ENCODE peak calls at places on chromosome 2, in four cellular contexts. One of them, this sample, is unnamed.

GRCh38 chr2:205543937-205544702 is 138.2 kb upstream of the NRP2 start:
- DNase-seq in GM23338: no peak
- DNase-seq in A549: no peak
- DNase-seq in GM12878: no peak
- DNase-seq in this sample: no peak

GRCh38 chr2:110931648-110932047 is 189.1 kb upstream of the BCL2L11 start:
- DNase-seq in GM23338: no peak
- DNase-seq in A549: no peak
- DNase-seq in GM12878: no peak
- DNase-seq in this sample: no peak

GRCh38 chr2:16506366-16506765 is 159.3 kb downstream of the CYRIA start:
- DNase-seq in GM23338: no peak
- DNase-seq in A549: no peak
- DNase-seq in GM12878: no peak
- DNase-seq in this sample: no peak

GRCh38 chr2:236968101-236968886 is 117.4 kb upstream of the COPS8 start:
- DNase-seq in GM23338: no peak
- DNase-seq in A549: no peak
- DNase-seq in GM12878: peak; percentile 9
- DNase-seq in this sample: no peak

GRCh38 chr2:74440378-74441110 is 1.2 kb downstream of the RTKN start:
- DNase-seq in GM23338: peak; percentile 95
- DNase-seq in A549: peak; percentile 85
- DNase-seq in GM12878: no peak
- DNase-seq in this sample: peak; percentile 99

GRCh38 chr2:209771474-209772292 is at the start of gene UNC80:
- DNase-seq in GM23338: peak; percentile 88
- DNase-seq in A549: peak; percentile 19
- DNase-seq in GM12878: no peak
- DNase-seq in this sample: peak; percentile 40

GRCh38 chr2:51413726-51414125 is 381.8 kb upstream of the NRXN1 start:
- DNase-seq in GM23338: no peak
- DNase-seq in A549: no peak
- DNase-seq in GM12878: no peak
- DNase-seq in this sample: no peak

GRCh38 chr2:98936917-98937351 is 909 bp upstream of the CRACDL start:
- DNase-seq in GM23338: peak; percentile 65
- DNase-seq in A549: no peak
- DNase-seq in GM12878: no peak
- DNase-seq in this sample: no peak

GRCh38 chr2:168584934-168585333 is 128.9 kb downstream of the CERS6 start:
- DNase-seq in GM23338: no peak
- DNase-seq in A549: no peak
- DNase-seq in GM12878: no peak
- DNase-seq in this sample: no peak

GRCh38 chr2:20661028-20661980 is 5.6 kb upstream of the GDF7 start:
- DNase-seq in GM23338: peak; percentile 88
- DNase-seq in A549: peak; percentile 86
- DNase-seq in GM12878: peak; percentile 46
- DNase-seq in this sample: peak; percentile 74

GRCh38 chr2:120879401-120880295 is 144.0 kb downstream of the GLI2 start:
- DNase-seq in GM23338: peak; percentile 56
- DNase-seq in A549: no peak
- DNase-seq in GM12878: no peak
- DNase-seq in this sample: no peak

GRCh38 chr2:128638741-128639477 is 320.2 kb upstream of the HS6ST1 start:
- DNase-seq in GM23338: peak; percentile 98
- DNase-seq in A549: no peak
- DNase-seq in GM12878: no peak
- DNase-seq in this sample: no peak

GRCh38 chr2:110980613-110981062 is 140.1 kb upstream of the BCL2L11 start:
- DNase-seq in GM23338: peak; percentile 17
- DNase-seq in A549: no peak
- DNase-seq in GM12878: no peak
- DNase-seq in this sample: no peak

GRCh38 chr2:162480067-162480466 is 136.1 kb downstream of the GCA start:
- DNase-seq in GM23338: no peak
- DNase-seq in A549: no peak
- DNase-seq in GM12878: no peak
- DNase-seq in this sample: no peak

GRCh38 chr2:12300019-12300602 is 416.6 kb upstream of the TRIB2 start:
- DNase-seq in GM23338: no peak
- DNase-seq in A549: no peak
- DNase-seq in GM12878: no peak
- DNase-seq in this sample: no peak

GRCh38 chr2:238774980-238775509 is 72.8 kb upstream of the TWIST2 start:
- DNase-seq in GM23338: no peak
- DNase-seq in A549: no peak
- DNase-seq in GM12878: no peak
- DNase-seq in this sample: no peak

GRCh38 chr2:143792602-143793001 is 663.4 kb downstream of the ARHGAP15 start:
- DNase-seq in GM23338: no peak
- DNase-seq in A549: no peak
- DNase-seq in GM12878: no peak
- DNase-seq in this sample: no peak

GRCh38 chr2:29723255-29724001 is 198.0 kb downstream of the ALK start:
- DNase-seq in GM23338: no peak
- DNase-seq in A549: peak; percentile 19
- DNase-seq in GM12878: peak; percentile 37
- DNase-seq in this sample: no peak

GRCh38 chr2:1781291-1782080 is 37.2 kb upstream of the PXDN start:
- DNase-seq in GM23338: no peak
- DNase-seq in A549: no peak
- DNase-seq in GM12878: no peak
- DNase-seq in this sample: no peak

GRCh38 chr2:188884552-188884951 is 89.6 kb upstream of the COL3A1 start:
- DNase-seq in GM23338: no peak
- DNase-seq in A549: no peak
- DNase-seq in GM12878: no peak
- DNase-seq in this sample: no peak

GRCh38 chr2:53964987-53965687 is 5.7 kb downstream of the PSME4 start:
- DNase-seq in GM23338: peak; percentile 48
- DNase-seq in A549: peak; percentile 20
- DNase-seq in GM12878: no peak
- DNase-seq in this sample: no peak

GRCh38 chr2:235129856-235130255 is 178.0 kb downstream of the SH3BP4 start:
- DNase-seq in GM23338: no peak
- DNase-seq in A549: no peak
- DNase-seq in GM12878: no peak
- DNase-seq in this sample: no peak

DNA sequence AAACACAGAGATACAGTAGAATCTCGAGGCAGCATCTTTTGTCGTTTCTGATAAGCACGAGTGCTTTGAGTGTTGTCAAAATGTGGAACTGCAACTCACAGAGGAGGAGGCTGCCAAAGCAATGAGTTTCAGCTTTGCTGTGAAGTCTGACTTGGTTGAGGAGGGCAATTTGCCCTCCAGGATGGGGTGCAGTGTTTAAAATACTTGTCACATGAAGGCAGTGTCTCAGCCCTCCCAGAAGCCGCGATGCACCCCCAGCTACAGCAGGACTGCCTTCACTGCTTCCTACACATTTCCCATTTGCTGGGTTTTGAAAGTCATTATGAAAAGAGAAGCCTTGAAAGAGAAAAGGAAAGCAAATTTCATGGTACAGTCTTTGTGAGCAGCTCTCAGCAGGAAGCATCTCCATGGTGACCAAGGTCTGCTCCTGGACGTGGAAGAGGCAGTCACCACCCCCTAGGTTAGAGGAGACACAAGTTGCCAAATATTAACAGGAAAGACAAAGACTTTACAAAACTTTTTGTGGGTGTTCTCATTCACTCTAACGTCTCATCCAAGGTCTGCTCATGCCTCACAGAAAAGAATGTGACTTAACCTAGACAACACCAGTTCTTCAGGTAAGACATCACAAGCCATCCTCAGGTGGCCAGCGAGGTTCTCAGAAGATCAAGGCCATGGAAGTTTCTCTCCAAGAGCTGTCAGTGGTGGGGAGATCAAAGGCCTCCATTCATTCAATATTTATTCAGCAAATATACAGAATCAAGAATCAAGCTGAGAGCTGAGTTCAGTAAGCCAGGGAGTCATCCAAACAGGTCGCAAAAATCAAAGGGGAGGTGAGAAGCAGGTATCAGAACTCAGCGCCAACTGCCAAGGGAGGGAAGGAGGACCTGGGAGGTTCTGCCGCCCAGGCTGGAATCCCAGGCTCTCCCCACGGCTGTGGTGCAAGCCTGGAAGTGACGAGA is 476.0 kb downstream of the EIPR1 start:
- DNase-seq in GM23338: no peak
- DNase-seq in A549: no peak
- DNase-seq in GM12878: peak; percentile 56
- DNase-seq in this sample: no peak
- TF ChIP-seq JUNB in GM23338: no peak
- TF ChIP-seq JUNB in A549: no peak
- TF ChIP-seq JUNB in GM12878: no peak
- TF ChIP-seq JUNB in this sample: no peak

DNA sequence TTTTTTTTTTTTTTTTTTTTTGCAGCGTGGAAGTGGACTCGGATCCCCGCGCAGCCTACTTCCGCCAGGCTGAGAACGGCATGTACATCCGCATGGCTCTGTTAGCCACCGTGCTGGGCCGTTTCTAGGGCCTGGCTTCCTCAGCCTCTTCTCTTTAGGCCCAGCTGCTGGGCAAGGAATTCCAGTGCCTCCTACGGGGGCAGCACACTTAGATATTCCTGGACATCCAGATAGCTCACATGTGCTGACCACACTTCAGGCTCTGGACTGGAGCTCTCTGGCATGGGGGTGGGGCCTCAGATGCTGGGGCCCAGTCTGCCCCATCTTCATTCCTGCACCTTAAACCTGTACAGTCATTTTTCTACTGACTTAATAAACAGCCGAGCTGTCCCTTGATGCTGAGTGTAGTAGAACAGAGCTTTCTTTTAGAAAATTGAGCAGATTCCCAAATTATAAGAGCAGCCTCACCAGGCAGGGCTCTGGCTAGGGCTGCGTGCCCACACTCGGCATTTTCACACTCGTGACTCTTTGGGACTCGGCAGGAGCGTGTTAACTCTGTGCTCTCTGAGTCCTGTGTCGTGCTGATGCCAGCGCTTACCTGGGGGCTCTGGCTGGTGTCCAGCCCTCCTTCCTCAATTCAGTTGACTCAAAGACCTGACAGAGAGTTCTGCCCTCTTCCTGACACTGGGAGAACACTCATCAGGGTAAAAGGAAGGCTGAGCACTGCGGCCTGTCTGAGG is 19.3 kb downstream of the SLC30A3 start:
- DNase-seq in GM23338: no peak
- DNase-seq in A549: no peak
- DNase-seq in GM12878: no peak
- DNase-seq in this sample: no peak
- TF ChIP-seq JUNB in GM23338: no peak
- TF ChIP-seq JUNB in A549: no peak
- TF ChIP-seq JUNB in GM12878: no peak
- TF ChIP-seq JUNB in this sample: no peak

GRCh38 chr2:172701250-172701649 is 34.4 kb upstream of the RAPGEF4 start:
- DNase-seq in GM23338: no peak
- DNase-seq in A549: no peak
- DNase-seq in GM12878: no peak
- DNase-seq in this sample: no peak
- TF ChIP-seq JUNB in GM23338: no peak
- TF ChIP-seq JUNB in A549: no peak
- TF ChIP-seq JUNB in GM12878: no peak
- TF ChIP-seq JUNB in this sample: no peak

DNA sequence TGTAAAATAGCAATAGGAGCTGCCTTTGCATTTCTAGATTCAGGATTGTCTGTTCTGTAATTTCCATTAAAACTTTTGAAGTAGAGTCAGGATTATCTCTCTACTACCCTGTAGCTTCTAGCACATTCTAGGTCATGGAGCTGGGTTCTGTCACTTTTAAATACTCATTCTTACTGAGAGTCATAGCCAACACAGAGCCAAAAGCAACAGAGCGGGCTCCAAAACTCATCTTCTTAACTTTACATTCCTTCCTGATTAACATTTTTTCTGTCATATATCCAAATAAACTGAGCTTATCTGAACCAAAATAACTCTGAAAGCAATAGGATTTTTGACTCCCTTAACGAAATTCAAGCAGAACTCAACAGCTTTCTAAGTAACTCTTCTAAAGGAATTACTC is 12.9 kb downstream of the PREPL start:
- DNase-seq in GM23338: no peak
- DNase-seq in A549: no peak
- DNase-seq in GM12878: no peak
- DNase-seq in this sample: no peak
- TF ChIP-seq JUNB in GM23338: no peak
- TF ChIP-seq JUNB in A549: no peak
- TF ChIP-seq JUNB in GM12878: no peak
- TF ChIP-seq JUNB in this sample: no peak

GRCh38 chr2:152443771-152444170 is 108.8 kb downstream of the FMNL2 start:
- DNase-seq in GM23338: no peak
- DNase-seq in A549: no peak
- DNase-seq in GM12878: no peak
- DNase-seq in this sample: no peak
- TF ChIP-seq JUNB in GM23338: no peak
- TF ChIP-seq JUNB in A549: no peak
- TF ChIP-seq JUNB in GM12878: no peak
- TF ChIP-seq JUNB in this sample: no peak

This sample was measured in K562.